ENCODE peak calls at places on chromosomes 4 and X, in seven cellular contexts. One of them, this sample, is unnamed.

GRCh38 chrX:109848451-109849050 is 115.5 kb upstream of the ACSL4 start:
- DNase-seq in right lobe of liver: no peak
- DNase-seq in hepatocyte: no peak
- DNase-seq in psoas muscle: no peak
- DNase-seq in A549: no peak
- DNase-seq in adrenal gland: no peak
- DNase-seq in sigmoid colon: no peak
- DNase-seq in this sample: no peak

GRCh38 chr4:102196221-102196620 is 149.1 kb downstream of the SLC39A8 start:
- DNase-seq in right lobe of liver: no peak
- DNase-seq in hepatocyte: no peak
- DNase-seq in psoas muscle: no peak
- DNase-seq in A549: no peak
- DNase-seq in adrenal gland: no peak
- DNase-seq in sigmoid colon: no peak
- DNase-seq in this sample: no peak

GRCh38 chrX:115183980-115184379 is 5.2 kb upstream of the RBMXL3 start:
- DNase-seq in right lobe of liver: no peak
- DNase-seq in hepatocyte: no peak
- DNase-seq in psoas muscle: no peak
- DNase-seq in A549: peak; percentile 2
- DNase-seq in adrenal gland: no peak
- DNase-seq in sigmoid colon: no peak
- DNase-seq in this sample: no peak

GRCh38 chr4:38046735-38047487 is 86.7 kb downstream of the PTTG2 start:
- DNase-seq in right lobe of liver: no peak
- DNase-seq in hepatocyte: no peak
- DNase-seq in psoas muscle: no peak
- DNase-seq in A549: no peak
- DNase-seq in adrenal gland: no peak
- DNase-seq in sigmoid colon: no peak
- DNase-seq in this sample: no peak

GRCh38 chr4:70734168-70734954 is 12.6 kb downstream of the RUFY3 start:
- DNase-seq in right lobe of liver: no peak
- DNase-seq in hepatocyte: no peak
- DNase-seq in psoas muscle: no peak
- DNase-seq in A549: no peak
- DNase-seq in adrenal gland: no peak
- DNase-seq in sigmoid colon: no peak
- DNase-seq in this sample: no peak

GRCh38 chr4:144295286-144295995 is 154.9 kb upstream of the GYPA start:
- DNase-seq in right lobe of liver: no peak
- DNase-seq in hepatocyte: no peak
- DNase-seq in psoas muscle: no peak
- DNase-seq in A549: no peak
- DNase-seq in adrenal gland: no peak
- DNase-seq in sigmoid colon: no peak
- DNase-seq in this sample: no peak

GRCh38 chr4:86927843-86928395 is 6.9 kb upstream of the AFF1 start:
- DNase-seq in right lobe of liver: no peak
- DNase-seq in hepatocyte: peak; percentile 66
- DNase-seq in psoas muscle: no peak
- DNase-seq in A549: peak; percentile 83
- DNase-seq in adrenal gland: peak; percentile 58
- DNase-seq in sigmoid colon: peak; percentile 89
- DNase-seq in this sample: no peak

GRCh38 chrX:34875204-34875603 is 67.4 kb upstream of the FAM47B start:
- DNase-seq in right lobe of liver: no peak
- DNase-seq in hepatocyte: no peak
- DNase-seq in psoas muscle: no peak
- DNase-seq in A549: peak; percentile 41
- DNase-seq in adrenal gland: no peak
- DNase-seq in sigmoid colon: no peak
- DNase-seq in this sample: no peak

GRCh38 chrX:14694631-14695030 is 165.3 kb downstream of the GLRA2 start:
- DNase-seq in right lobe of liver: no peak
- DNase-seq in hepatocyte: no peak
- DNase-seq in psoas muscle: no peak
- DNase-seq in A549: no peak
- DNase-seq in adrenal gland: no peak
- DNase-seq in sigmoid colon: no peak
- DNase-seq in this sample: no peak

GRCh38 chr4:38062088-38062893 is 102.1 kb downstream of the PTTG2 start:
- DNase-seq in right lobe of liver: peak; percentile 79
- DNase-seq in hepatocyte: peak; percentile 86
- DNase-seq in psoas muscle: peak; percentile 79
- DNase-seq in A549: peak; percentile 60
- DNase-seq in adrenal gland: peak; percentile 85
- DNase-seq in sigmoid colon: peak; percentile 90
- DNase-seq in this sample: peak; percentile 83

GRCh38 chr4:183139058-183139740 is 40.1 kb downstream of the WWC2 start:
- DNase-seq in right lobe of liver: no peak
- DNase-seq in hepatocyte: no peak
- DNase-seq in psoas muscle: no peak
- DNase-seq in A549: no peak
- DNase-seq in adrenal gland: no peak
- DNase-seq in sigmoid colon: no peak
- DNase-seq in this sample: no peak

GRCh38 chrX:3160771-3161170 is 119.5 kb downstream of the ARSF start:
- DNase-seq in right lobe of liver: no peak
- DNase-seq in hepatocyte: no peak
- DNase-seq in psoas muscle: no peak
- DNase-seq in A549: no peak
- DNase-seq in adrenal gland: no peak
- DNase-seq in sigmoid colon: no peak
- DNase-seq in this sample: no peak

GRCh38 chrX:56233682-56234081 is 1.5 kb downstream of the KLF8 start:
- DNase-seq in right lobe of liver: no peak
- DNase-seq in hepatocyte: peak; percentile 50
- DNase-seq in psoas muscle: peak; percentile 70
- DNase-seq in A549: peak; percentile 5
- DNase-seq in adrenal gland: peak; percentile 41
- DNase-seq in sigmoid colon: peak; percentile 84
- DNase-seq in this sample: no peak

GRCh38 chr4:17092990-17093880 is 194.8 kb upstream of the LDB2 start:
- DNase-seq in right lobe of liver: no peak
- DNase-seq in hepatocyte: no peak
- DNase-seq in psoas muscle: no peak
- DNase-seq in A549: no peak
- DNase-seq in adrenal gland: no peak
- DNase-seq in sigmoid colon: no peak
- DNase-seq in this sample: no peak

GRCh38 chrX:10350221-10350620 is 193.4 kb downstream of the CLCN4 start:
- DNase-seq in right lobe of liver: no peak
- DNase-seq in hepatocyte: no peak
- DNase-seq in psoas muscle: no peak
- DNase-seq in A549: no peak
- DNase-seq in adrenal gland: no peak
- DNase-seq in sigmoid colon: no peak
- DNase-seq in this sample: no peak

GRCh38 chr4:44447563-44448504 is 775 bp downstream of the KCTD8 start:
- DNase-seq in right lobe of liver: peak; percentile 43
- DNase-seq in hepatocyte: peak; percentile 44
- DNase-seq in psoas muscle: peak; percentile 69
- DNase-seq in A549: peak; percentile 10
- DNase-seq in adrenal gland: peak; percentile 43
- DNase-seq in sigmoid colon: peak; percentile 64
- DNase-seq in this sample: peak; percentile 75

GRCh38 chrX:7263961-7264360 is 116.0 kb upstream of the PUDP start:
- DNase-seq in right lobe of liver: no peak
- DNase-seq in hepatocyte: no peak
- DNase-seq in psoas muscle: no peak
- DNase-seq in A549: peak; percentile 1
- DNase-seq in adrenal gland: no peak
- DNase-seq in sigmoid colon: no peak
- DNase-seq in this sample: no peak

GRCh38 chrX:2540426-2540942 is 39.7 kb upstream of the DHRSX start:
- DNase-seq in right lobe of liver: no peak
- DNase-seq in hepatocyte: no peak
- DNase-seq in psoas muscle: no peak
- DNase-seq in A549: no peak
- DNase-seq in adrenal gland: peak; percentile 41
- DNase-seq in sigmoid colon: no peak
- DNase-seq in this sample: no peak

GRCh38 chrX:3711331-3711917 is 2.0 kb downstream of the PRKX start:
- DNase-seq in right lobe of liver: no peak
- DNase-seq in hepatocyte: no peak
- DNase-seq in psoas muscle: peak; percentile 54
- DNase-seq in A549: no peak
- DNase-seq in adrenal gland: peak; percentile 15
- DNase-seq in sigmoid colon: no peak
- DNase-seq in this sample: no peak

GRCh38 chrX:148080593-148080992 is 99.5 kb downstream of the FMR1NB start:
- DNase-seq in right lobe of liver: peak; percentile 46
- DNase-seq in hepatocyte: no peak
- DNase-seq in psoas muscle: no peak
- DNase-seq in A549: no peak
- DNase-seq in adrenal gland: no peak
- DNase-seq in sigmoid colon: no peak
- DNase-seq in this sample: no peak

GRCh38 chr4:133154725-133155124 is 5.6 kb downstream of the PCDH10 start:
- DNase-seq in right lobe of liver: no peak
- DNase-seq in hepatocyte: peak; percentile 57
- DNase-seq in psoas muscle: no peak
- DNase-seq in A549: peak; percentile 31
- DNase-seq in adrenal gland: no peak
- DNase-seq in sigmoid colon: no peak
- DNase-seq in this sample: no peak

GRCh38 chr4:151226004-151226932 is 50.7 kb upstream of the PRSS48 start:
- DNase-seq in right lobe of liver: no peak
- DNase-seq in hepatocyte: peak; percentile 46
- DNase-seq in psoas muscle: no peak
- DNase-seq in A549: no peak
- DNase-seq in adrenal gland: no peak
- DNase-seq in sigmoid colon: no peak
- DNase-seq in this sample: no peak

GRCh38 chr4:949656-950055 is 17.4 kb downstream of the TMEM175 start:
- DNase-seq in right lobe of liver: no peak
- DNase-seq in hepatocyte: no peak
- DNase-seq in psoas muscle: peak; percentile 36
- DNase-seq in A549: no peak
- DNase-seq in adrenal gland: no peak
- DNase-seq in sigmoid colon: no peak
- DNase-seq in this sample: no peak

GRCh38 chrX:30302957-30303356 is 6.2 kb downstream of the NR0B1 start:
- DNase-seq in right lobe of liver: peak; percentile 41
- DNase-seq in hepatocyte: no peak
- DNase-seq in psoas muscle: peak; percentile 62
- DNase-seq in A549: peak; percentile 76
- DNase-seq in adrenal gland: peak; percentile 90
- DNase-seq in sigmoid colon: no peak
- DNase-seq in this sample: peak; percentile 34

GRCh38 chr4:689498-690122 is 659 bp upstream of the SLC49A3 start:
- DNase-seq in right lobe of liver: peak; percentile 44
- DNase-seq in hepatocyte: no peak
- DNase-seq in psoas muscle: no peak
- DNase-seq in A549: no peak
- DNase-seq in adrenal gland: no peak
- DNase-seq in sigmoid colon: no peak
- DNase-seq in this sample: no peak

GRCh38 chrX:1153940-1154339 is 58.5 kb downstream of the CRLF2 start:
- DNase-seq in right lobe of liver: no peak
- DNase-seq in hepatocyte: no peak
- DNase-seq in psoas muscle: no peak
- DNase-seq in A549: peak; percentile 49
- DNase-seq in adrenal gland: no peak
- DNase-seq in sigmoid colon: no peak
- DNase-seq in this sample: no peak

GRCh38 chrX:154918060-154918483 is 31.9 kb downstream of the F8A1 start:
- DNase-seq in right lobe of liver: peak; percentile 55
- DNase-seq in hepatocyte: peak; percentile 65
- DNase-seq in psoas muscle: peak; percentile 52
- DNase-seq in A549: peak; percentile 74
- DNase-seq in adrenal gland: peak; percentile 45
- DNase-seq in sigmoid colon: peak; percentile 86
- DNase-seq in this sample: peak; percentile 4
- H3K4me3 ChIP-seq in right lobe of liver: peak overlapping the region; percentile 23
- H3K4me3 ChIP-seq in hepatocyte: no peak overlapping the region
- H3K4me3 ChIP-seq in psoas muscle: peak overlapping the region; percentile 22
- H3K4me3 ChIP-seq in A549: peak overlapping the region; percentile 29
- H3K4me3 ChIP-seq in adrenal gland: no peak overlapping the region
- H3K4me3 ChIP-seq in sigmoid colon: no peak overlapping the region
- H3K4me3 ChIP-seq in this sample: no peak overlapping the region

GRCh38 chrX:38770152-38770551 is 31.1 kb upstream of the MID1IP1 start:
- DNase-seq in right lobe of liver: no peak
- DNase-seq in hepatocyte: peak; percentile 9
- DNase-seq in psoas muscle: no peak
- DNase-seq in A549: no peak
- DNase-seq in adrenal gland: no peak
- DNase-seq in sigmoid colon: no peak
- DNase-seq in this sample: no peak

DNA sequence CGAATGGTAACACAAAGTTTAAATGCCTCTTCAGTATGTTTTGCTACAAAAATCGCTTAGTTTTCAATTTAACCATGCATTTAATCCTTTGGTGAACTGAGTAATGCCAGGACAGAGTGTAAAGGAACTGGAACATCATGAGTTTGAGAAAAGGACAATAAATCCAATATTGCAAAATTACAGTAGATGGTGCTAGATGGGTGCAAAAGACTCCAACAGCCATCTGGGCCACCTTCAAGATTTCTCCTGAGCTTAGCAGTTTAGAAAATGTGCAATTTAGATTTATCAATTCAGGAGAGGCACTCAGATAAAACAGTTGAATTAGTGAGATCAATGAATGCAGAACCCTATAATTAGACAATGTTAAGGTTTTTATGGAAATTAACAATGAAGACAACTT is 33.2 kb upstream of the MID1IP1 start:
- DNase-seq in right lobe of liver: no peak
- DNase-seq in hepatocyte: peak; percentile 19
- DNase-seq in psoas muscle: no peak
- DNase-seq in A549: peak; percentile 11
- DNase-seq in adrenal gland: no peak
- DNase-seq in sigmoid colon: no peak
- DNase-seq in this sample: no peak
- TF ChIP-seq CTCF in right lobe of liver: peak; percentile 38
- TF ChIP-seq CTCF in hepatocyte: peak; percentile 51
- TF ChIP-seq CTCF in psoas muscle: peak; percentile 46
- TF ChIP-seq CTCF in A549: peak; percentile 56
- TF ChIP-seq CTCF in adrenal gland: peak; percentile 51
- TF ChIP-seq CTCF in sigmoid colon: no peak
- TF ChIP-seq CTCF in this sample: no peak

GRCh38 chrX:140822861-140823260 is 113.3 kb downstream of the LINC00632 start:
- DNase-seq in right lobe of liver: no peak
- DNase-seq in hepatocyte: no peak
- DNase-seq in psoas muscle: no peak
- DNase-seq in A549: no peak
- DNase-seq in adrenal gland: no peak
- DNase-seq in sigmoid colon: no peak
- DNase-seq in this sample: no peak
- H3K27ac ChIP-seq in right lobe of liver: no peak overlapping the region
- H3K27ac ChIP-seq in hepatocyte: no peak overlapping the region
- H3K27ac ChIP-seq in psoas muscle: no peak overlapping the region
- H3K27ac ChIP-seq in A549: no peak overlapping the region
- H3K27ac ChIP-seq in adrenal gland: no peak overlapping the region
- H3K27ac ChIP-seq in sigmoid colon: no peak overlapping the region
- H3K27ac ChIP-seq in this sample: no peak overlapping the region

DNA sequence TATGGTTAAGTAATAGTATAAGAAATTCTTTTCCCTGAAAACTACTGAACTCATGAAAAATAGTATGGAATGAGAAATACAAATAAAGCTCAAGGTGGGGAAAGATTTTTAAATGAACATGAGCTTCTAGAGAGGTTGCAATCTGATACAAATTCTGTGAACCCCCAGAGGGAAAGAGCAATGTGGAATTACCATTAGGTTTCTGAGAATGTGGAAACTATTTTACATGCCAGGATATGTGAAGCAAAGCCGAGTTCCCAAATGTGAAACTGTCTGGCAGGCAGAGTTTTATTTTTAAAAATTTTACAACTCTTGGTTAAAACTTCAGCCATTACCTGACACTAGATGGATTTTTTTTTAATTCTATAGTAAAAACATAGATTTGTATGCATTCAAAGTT is 99.9 kb downstream of the PCDH18 start:
- DNase-seq in right lobe of liver: no peak
- DNase-seq in hepatocyte: no peak
- DNase-seq in psoas muscle: no peak
- DNase-seq in A549: no peak
- DNase-seq in adrenal gland: no peak
- DNase-seq in sigmoid colon: no peak
- DNase-seq in this sample: no peak
- H3K4me3 ChIP-seq in right lobe of liver: no peak overlapping the region
- H3K4me3 ChIP-seq in hepatocyte: no peak overlapping the region
- H3K4me3 ChIP-seq in psoas muscle: no peak overlapping the region
- H3K4me3 ChIP-seq in A549: no peak overlapping the region
- H3K4me3 ChIP-seq in adrenal gland: no peak overlapping the region
- H3K4me3 ChIP-seq in sigmoid colon: no peak overlapping the region
- H3K4me3 ChIP-seq in this sample: no peak overlapping the region

This sample was measured in dorsolateral prefrontal cortex.